ENCODE peak calls at places on chromosomes 13 and 19, in nine cellular contexts. One of them, this sample, is unnamed.

GRCh38 chr19:37594064-37594981 is at the start of the genes ZNF540 and ZNF571:
- DNase-seq in effector CD4-positive, alpha-beta T cell: peak; percentile 89
- DNase-seq in WTC11: peak; percentile 94
- DNase-seq in NCI-H1436: peak; percentile 82
- DNase-seq in pancreas: peak; percentile 96
- DNase-seq in EH: peak; percentile 86
- DNase-seq in NCI-H146: peak; percentile 99
- DNase-seq in fibroblast of lung: peak; percentile 97
- DNase-seq in naive thymus-derived CD4-positive, alpha-beta T cell: peak; percentile 83
- DNase-seq in this sample: peak; percentile 64

GRCh38 chr19:2461751-2462634 is 5.2 kb upstream of the LMNB2 start:
- DNase-seq in NCI-H146: peak; percentile 69
- DNase-seq in WTC11: peak; percentile 78
- DNase-seq in EH: peak; percentile 75
- DNase-seq in pancreas: peak; percentile 60
- DNase-seq in NCI-H1436: peak; percentile 66
- DNase-seq in naive thymus-derived CD4-positive, alpha-beta T cell: peak; percentile 82
- DNase-seq in effector CD4-positive, alpha-beta T cell: peak; percentile 37
- DNase-seq in fibroblast of lung: peak; percentile 66
- DNase-seq in this sample: peak; percentile 73

GRCh38 chr13:20161275-20161950 is 561 bp upstream of the GJA3 start:
- DNase-seq in effector CD4-positive, alpha-beta T cell: peak; percentile 19
- DNase-seq in pancreas: no peak
- DNase-seq in EH: peak; percentile 20
- DNase-seq in NCI-H146: no peak
- DNase-seq in WTC11: no peak
- DNase-seq in fibroblast of lung: no peak
- DNase-seq in naive thymus-derived CD4-positive, alpha-beta T cell: peak; percentile 66
- DNase-seq in NCI-H1436: no peak
- DNase-seq in this sample: no peak

GRCh38 chr13:106011600-106011999 is 523.9 kb downstream of the EFNB2 start:
- DNase-seq in fibroblast of lung: no peak
- DNase-seq in NCI-H146: no peak
- DNase-seq in pancreas: no peak
- DNase-seq in EH: no peak
- DNase-seq in NCI-H1436: no peak
- DNase-seq in naive thymus-derived CD4-positive, alpha-beta T cell: no peak
- DNase-seq in WTC11: no peak
- DNase-seq in effector CD4-positive, alpha-beta T cell: no peak
- DNase-seq in this sample: no peak

GRCh38 chr19:41694196-41694595 is 6.1 kb upstream of the CEACAM7 start:
- DNase-seq in naive thymus-derived CD4-positive, alpha-beta T cell: no peak
- DNase-seq in pancreas: no peak
- DNase-seq in EH: no peak
- DNase-seq in NCI-H146: no peak
- DNase-seq in effector CD4-positive, alpha-beta T cell: no peak
- DNase-seq in WTC11: no peak
- DNase-seq in NCI-H1436: no peak
- DNase-seq in fibroblast of lung: no peak
- DNase-seq in this sample: no peak

GRCh38 chr13:70964124-70964523 is 855.9 kb upstream of the KLHL1 start:
- DNase-seq in pancreas: no peak
- DNase-seq in NCI-H1436: no peak
- DNase-seq in NCI-H146: peak; percentile 78
- DNase-seq in WTC11: no peak
- DNase-seq in effector CD4-positive, alpha-beta T cell: no peak
- DNase-seq in fibroblast of lung: no peak
- DNase-seq in EH: no peak
- DNase-seq in naive thymus-derived CD4-positive, alpha-beta T cell: no peak
- DNase-seq in this sample: no peak

GRCh38 chr13:97067342-97067895 is 73.1 kb upstream of the OXGR1 start:
- DNase-seq in EH: peak; percentile 13
- DNase-seq in naive thymus-derived CD4-positive, alpha-beta T cell: no peak
- DNase-seq in effector CD4-positive, alpha-beta T cell: no peak
- DNase-seq in NCI-H1436: no peak
- DNase-seq in WTC11: no peak
- DNase-seq in fibroblast of lung: peak; percentile 48
- DNase-seq in pancreas: no peak
- DNase-seq in NCI-H146: no peak
- DNase-seq in this sample: no peak

GRCh38 chr13:24693862-24694471 is 13.8 kb downstream of the ATP12A start:
- DNase-seq in NCI-H146: peak; percentile 39
- DNase-seq in NCI-H1436: peak; percentile 41
- DNase-seq in effector CD4-positive, alpha-beta T cell: peak; percentile 24
- DNase-seq in pancreas: no peak
- DNase-seq in EH: peak; percentile 57
- DNase-seq in WTC11: peak; percentile 53
- DNase-seq in fibroblast of lung: peak; percentile 26
- DNase-seq in naive thymus-derived CD4-positive, alpha-beta T cell: no peak
- DNase-seq in this sample: peak; percentile 72

GRCh38 chr19:48390188-48391099 is 907 bp downstream of the KDELR1 start:
- DNase-seq in effector CD4-positive, alpha-beta T cell: peak; percentile 46
- DNase-seq in NCI-H1436: peak; percentile 63
- DNase-seq in pancreas: peak; percentile 59
- DNase-seq in WTC11: peak; percentile 81
- DNase-seq in EH: peak; percentile 70
- DNase-seq in naive thymus-derived CD4-positive, alpha-beta T cell: peak; percentile 69
- DNase-seq in NCI-H146: peak; percentile 59
- DNase-seq in fibroblast of lung: peak; percentile 62
- DNase-seq in this sample: peak; percentile 76

GRCh38 chr13:49288458-49288857 is 40.7 kb downstream of the CDADC1 start:
- DNase-seq in NCI-H1436: no peak
- DNase-seq in fibroblast of lung: no peak
- DNase-seq in pancreas: no peak
- DNase-seq in NCI-H146: no peak
- DNase-seq in EH: no peak
- DNase-seq in effector CD4-positive, alpha-beta T cell: no peak
- DNase-seq in naive thymus-derived CD4-positive, alpha-beta T cell: no peak
- DNase-seq in WTC11: no peak
- DNase-seq in this sample: no peak

GRCh38 chr13:50156140-50156539 is 140.9 kb downstream of the KCNRG start:
- DNase-seq in NCI-H146: no peak
- DNase-seq in NCI-H1436: no peak
- DNase-seq in EH: peak; percentile 54
- DNase-seq in fibroblast of lung: peak; percentile 91
- DNase-seq in pancreas: no peak
- DNase-seq in WTC11: no peak
- DNase-seq in effector CD4-positive, alpha-beta T cell: no peak
- DNase-seq in naive thymus-derived CD4-positive, alpha-beta T cell: no peak
- DNase-seq in this sample: no peak

This sample was measured in HuH-7.5.